ENCODE peak calls at places on chromosomes 6 and 20, in four cellular contexts. Y, F, P and V are unnamed samples.
A peak's percentile ranks its signal among the peaks of the same experiment; 100 is the strongest.

GRCh38 chr6:52877168-52877567 is 32.3 kb downstream of the GSTA3 start:
- DNase-seq in P (no peak), F (peak; percentile 80), Y (no peak), V (no peak)

GRCh38 chr6:125190667-125191066 is 37.1 kb downstream of the TPD52L1 start:
- DNase-seq in Y (no peak), P (no peak), F (no peak), V (no peak)

GRCh38 chr6:99344289-99344688 is 5.2 kb downstream of the FAXC start:
- DNase-seq in P (no peak), Y (no peak), F (peak; percentile 9), V (no peak)

GRCh38 chr20:20393770-20394169 is 25.9 kb downstream of the INSM1 start:
- DNase-seq in P (no peak), Y (no peak), F (no peak), V (no peak)

GRCh38 chr20:56689852-56690485 is 60.9 kb downstream of the TFAP2C start:
- DNase-seq in P (no peak), Y (no peak), F (peak; percentile 76), V (no peak)

GRCh38 chr6:51684038-51684437 is 403.4 kb downstream of the PKHD1 start:
- DNase-seq in P (no peak), F (no peak), Y (no peak), V (no peak)

GRCh38 chr20:47736570-47737152 is 48.6 kb downstream of the SULF2 start:
- DNase-seq in Y (no peak), P (no peak), F (no peak), V (no peak)

GRCh38 chr6:162371133-162371532 is 356.4 kb downstream of the PRKN start:
- DNase-seq in Y (no peak), P (no peak), F (no peak), V (no peak)

GRCh38 chr6:13741358-13741757 is 29.7 kb upstream of the RANBP9 start:
- DNase-seq in P (no peak), F (no peak), Y (no peak), V (no peak)

GRCh38 chr6:53326372-53327016 is 22.3 kb downstream of the ELOVL5 start:
- DNase-seq in F (peak; percentile 95), P (no peak), Y (peak; percentile 90), V (no peak)

GRCh38 chr20:46099491-46100287 is 9.9 kb upstream of the NCOA5 start:
- DNase-seq in Y (peak; percentile 47), P (no peak), F (no peak), V (no peak)

GRCh38 chr6:82363368-82364086 is at the start of gene TPBG:
- DNase-seq in F (peak; percentile 66), P (peak; percentile 7), Y (peak; percentile 93), V (peak; percentile 5)